ENCODE peak calls at places on chromosomes 6 and 20, in seven cellular contexts. F, H, K, S, Y, G and B are unnamed samples.

GRCh38 chr20:51221791-51222408 is 199.0 kb upstream of the KCNG1 start:
- DNase-seq in F (no peak), G (no peak), K (no peak), Y (no peak), S (peak; percentile 60), H (no peak), B (no peak)

GRCh38 chr6:78910611-78911134 is 43.3 kb downstream of the IRAK1BP1 start:
- DNase-seq in S (peak; percentile 8), H (no peak), G (no peak), F (no peak), K (no peak), Y (no peak), B (no peak)

GRCh38 chr20:44033873-44034272 is 119.2 kb downstream of the TOX2 start:
- DNase-seq in K (no peak), Y (no peak), H (no peak), F (no peak), G (no peak), S (no peak), B (no peak)

GRCh38 chr6:44071670-44072451 is 55.4 kb downstream of the MRPL14 start:
- DNase-seq in F (peak; percentile 95), K (peak; percentile 94), S (peak; percentile 99), H (peak; percentile 71), Y (peak; percentile 88), G (no peak), B (no peak)

GRCh38 chr6:2948228-2949025 is 22.9 kb downstream of the SERPINB6 start:
- DNase-seq in H (no peak), S (no peak), F (no peak), G (no peak), K (no peak), Y (no peak), B (no peak)

GRCh38 chr6:10725046-10725445 is 2.2 kb downstream of the TMEM14C start:
- DNase-seq in H (no peak), S (no peak), F (no peak), K (no peak), G (no peak), Y (no peak), B (no peak)

GRCh38 chr6:75283907-75284284 is 696 bp downstream of the TMEM30A start:
- DNase-seq in Y (no peak), S (no peak), K (no peak), F (no peak), G (no peak), H (no peak), B (peak; percentile 5)

GRCh38 chr6:134806151-134806550 is 143.8 kb downstream of the ALDH8A1 start:
- DNase-seq in S (no peak), K (no peak), H (no peak), F (no peak), Y (no peak), G (no peak), B (no peak)

GRCh38 chr6:131909408-131910218 is 41.6 kb downstream of the CCN2 start:
- DNase-seq in Y (peak; percentile 50), F (peak; percentile 80), G (peak; percentile 67), K (no peak), S (peak; percentile 79), H (peak; percentile 60), B (peak; percentile 57)

GRCh38 chr20:32485770-32486248 is 99.3 kb downstream of the NOL4L start:
- DNase-seq in S (no peak), F (no peak), G (no peak), K (no peak), H (no peak), Y (no peak), B (no peak)

GRCh38 chr6:140073456-140073855 is 699.0 kb upstream of the CITED2 start:
- DNase-seq in S (peak; percentile 61), Y (no peak), F (no peak), K (no peak), G (no peak), H (peak; percentile 79), B (no peak)

GRCh38 chr6:147099974-147100373 is 104.2 kb upstream of the STXBP5 start:
- DNase-seq in S (peak; percentile 84), F (peak; percentile 89), G (no peak), K (peak; percentile 56), H (no peak), Y (peak; percentile 55), B (no peak)

GRCh38 chr6:17454316-17455005 is 61.1 kb downstream of the CAP2 start:
- DNase-seq in H (no peak), S (peak; percentile 56), G (no peak), K (peak; percentile 94), Y (no peak), F (peak; percentile 21), B (no peak)

GRCh38 chr20:22001886-22002285 is 296.4 kb downstream of the PAX1 start:
- DNase-seq in G (no peak), K (no peak), H (no peak), Y (peak; percentile 86), F (no peak), S (peak; percentile 53), B (no peak)

GRCh38 chr6:131581523-131581922 is 8.5 kb downstream of the ARG1 start:
- DNase-seq in Y (no peak), F (no peak), H (no peak), K (no peak), S (no peak), G (no peak), B (no peak)

GRCh38 chr20:63577317-63577894 is 3.4 kb upstream of the HELZ2 start:
- DNase-seq in H (peak; percentile 24), G (no peak), S (no peak), K (no peak), Y (no peak), F (no peak), B (no peak)

GRCh38 chr6:53347921-53348435 is 772 bp downstream of the ELOVL5 start:
- DNase-seq in S (peak; percentile 60), Y (peak; percentile 64), K (no peak), H (peak; percentile 63), F (peak; percentile 53), G (peak; percentile 49), B (peak; percentile 52)

GRCh38 chr6:26464416-26465131 is 6.8 kb downstream of the BTN2A1 start:
- DNase-seq in H (no peak), K (no peak), F (no peak), S (no peak), G (no peak), Y (no peak), B (no peak)

GRCh38 chr6:159992366-159992765 is 23.5 kb downstream of the IGF2R start:
- DNase-seq in S (no peak), F (no peak), G (no peak), H (peak; percentile 75), K (no peak), Y (no peak), B (no peak)

GRCh38 chr6:88006559-88006958 is 41.1 kb upstream of the SPACA1 start:
- DNase-seq in K (no peak), S (no peak), H (no peak), G (no peak), Y (no peak), F (no peak), B (no peak)

GRCh38 chr6:64904616-64905015 is 802.4 kb downstream of the EYS start:
- DNase-seq in S (no peak), K (no peak), Y (no peak), H (no peak), F (no peak), G (no peak), B (no peak)

GRCh38 chr6:168852336-168852884 is 401.2 kb downstream of the THBS2 start:
- DNase-seq in K (no peak), G (no peak), Y (no peak), S (no peak), H (no peak), F (no peak), B (no peak)

GRCh38 chr20:49813305-49813974 is 812 bp downstream of the SLC9A8 start:
- DNase-seq in H (no peak), G (no peak), Y (no peak), K (no peak), S (no peak), F (no peak), B (no peak)

GRCh38 chr6:156425374-156425773 is 351.8 kb upstream of the ARID1B start:
- DNase-seq in S (peak; percentile 32), K (peak; percentile 91), G (no peak), Y (peak; percentile 76), F (peak; percentile 91), H (no peak), B (no peak)

GRCh38 chr20:61949714-61950630 is 115.7 kb downstream of the TAF4 start:
- DNase-seq in G (no peak), S (no peak), K (no peak), H (no peak), Y (no peak), F (no peak), B (peak; percentile 41)

GRCh38 chr20:10115021-10115420 is 80.2 kb downstream of the ANKEF1 start:
- DNase-seq in F (peak; percentile 40), H (no peak), K (peak; percentile 21), S (peak; percentile 74), G (no peak), Y (peak; percentile 89), B (no peak)

GRCh38 chr20:7980332-7981046 is 39.1 kb downstream of the TMX4 start:
- DNase-seq in S (peak; percentile 61), G (no peak), K (no peak), H (peak; percentile 69), Y (peak; percentile 60), F (peak; percentile 47), B (no peak)

GRCh38 chr6:156957931-156958547 is 180.9 kb downstream of the ARID1B start:
- DNase-seq in F (no peak), Y (no peak), H (no peak), K (no peak), S (peak; percentile 55), G (no peak), B (no peak)

GRCh38 chr6:93468291-93468690 is 48.9 kb upstream of the EPHA7 start:
- DNase-seq in H (no peak), K (no peak), S (peak; percentile 11), F (peak; percentile 47), Y (peak; percentile 45), G (no peak), B (no peak)

GRCh38 chr20:42587427-42587826 is 602.3 kb downstream of the PTPRT start:
- DNase-seq in Y (no peak), S (no peak), F (no peak), K (no peak), G (no peak), H (no peak), B (no peak)

GRCh38 chr6:46243754-46244153 is 73.0 kb upstream of the ENPP5 start:
- DNase-seq in G (no peak), Y (no peak), S (no peak), H (no peak), K (no peak), F (no peak), B (no peak)

GRCh38 chr20:555933-556332 is 12.3 kb upstream of the CSNK2A1 start:
- DNase-seq in S (peak; percentile 46), K (no peak), Y (no peak), H (no peak), F (no peak), G (no peak), B (no peak)

GRCh38 chr6:15399651-15400470 is 154.0 kb downstream of the JARID2 start:
- DNase-seq in S (peak; percentile 84), Y (no peak), H (peak; percentile 70), F (peak; percentile 83), G (no peak), K (no peak), B (no peak)

GRCh38 chr6:8315154-8315553 is 120.2 kb downstream of the SLC35B3 start:
- DNase-seq in K (no peak), H (no peak), S (no peak), F (no peak), Y (no peak), G (no peak), B (no peak)

GRCh38 chr6:43887340-43887858 is 117.4 kb downstream of the VEGFA start:
- DNase-seq in K (no peak), G (no peak), H (no peak), F (no peak), S (no peak), Y (peak; percentile 17), B (no peak)

GRCh38 chr6:17394192-17394611 is 807 bp downstream of the CAP2 start:
- DNase-seq in H (peak; percentile 24), F (peak; percentile 65), K (peak; percentile 19), S (peak; percentile 55), G (no peak), Y (peak; percentile 78), B (no peak)